ENCODE peak calls at places on chromosomes 11 and 22, in six cellular contexts. I is right atrium auricular region, T is endothelial cell of umbilical vein, L is fibroblast of lung, J is AML-193, X is lower lobe of right lung. S is an unnamed sample.
A peak's percentile ranks its signal among the peaks of the same experiment; 100 is the strongest.

GRCh38 chr11:12729941-12730340 is 55.7 kb downstream of the TEAD1 start:
- DNase-seq in I (no peak), L (no peak), J (no peak), T (no peak), X (no peak), S (no peak)

GRCh38 chr11:117717485-117718314 is 79.3 kb downstream of the DSCAML1 start:
- DNase-seq in X (peak; percentile 80), J (no peak), I (no peak), L (no peak), T (no peak), S (no peak)

GRCh38 chr22:37208401-37209139 is 3.7 kb downstream of the SSTR3 start:
- DNase-seq in T (no peak), X (no peak), L (no peak), I (no peak), J (no peak), S (no peak)

GRCh38 chr11:116610190-116610589 is 162.6 kb downstream of the BUD13 start:
- DNase-seq in X (no peak), T (no peak), J (no peak), I (peak; percentile 52), L (no peak), S (peak; percentile 40)

GRCh38 chr11:24181395-24182047 is 315.3 kb upstream of the LUZP2 start:
- DNase-seq in I (no peak), J (no peak), L (no peak), T (no peak), X (no peak), S (no peak)

GRCh38 chr11:16605440-16605970 is 132.9 kb upstream of the C11orf58 start:
- DNase-seq in X (no peak), T (peak; percentile 5), I (no peak), L (peak; percentile 26), J (no peak), S (no peak)

GRCh38 chr11:131973017-131973416 is 602.6 kb downstream of the NTM start:
- DNase-seq in X (no peak), I (no peak), L (no peak), J (no peak), T (no peak), S (no peak)

GRCh38 chr11:19498986-19499669 is 213.5 kb upstream of the NAV2 start:
- DNase-seq in I (no peak), J (no peak), X (no peak), T (no peak), L (peak; percentile 59), S (no peak)

GRCh38 chr11:35944503-35945136 is 758 bp downstream of the LDLRAD3 start:
- DNase-seq in J (no peak), T (no peak), X (peak; percentile 52), L (peak; percentile 15), I (no peak), S (peak; percentile 77)

GRCh38 chr11:80937831-80938230 is 1497.0 kb upstream of the TENM4 start:
- DNase-seq in T (no peak), I (no peak), X (no peak), J (no peak), L (peak; percentile 33), S (no peak)

GRCh38 chr11:35082322-35083180 is 56.4 kb upstream of the CD44 start:
- DNase-seq in T (no peak), X (peak; percentile 89), J (peak; percentile 78), L (peak; percentile 92), I (peak; percentile 71), S (peak; percentile 79)

GRCh38 chr22:32823024-32823730 is 21.7 kb downstream of the TIMP3 start:
- DNase-seq in L (peak; percentile 48), T (no peak), J (no peak), I (no peak), X (no peak), S (no peak)

GRCh38 chr22:47213571-47214230 is 451.3 kb downstream of the TBC1D22A start:
- DNase-seq in I (no peak), T (no peak), X (no peak), L (no peak), J (no peak), S (no peak)

S was measured in coronary artery.